ENCODE peak calls at places on chromosomes 2 and 18, in eight cellular contexts. Z is WTC11; A is stimulated activated CD4-positive, alpha-beta T cell treated with anti-CD3 and anti-CD28 coated beads, Interleukin-15, amount 100 ng/mL, for 24 hours; O is amniotic stem cell; L is AG08395; T is Calu3; F is anterior cingulate cortex; N is AG20443. U is an unnamed sample.

GRCh38 chr18:3525870-3526420 is 76.0 kb downstream of the TGIF1 start:
- DNase-seq in F (peak; percentile 35), A (peak; percentile 56), O (no peak), L (no peak), N (no peak), Z (no peak), T (no peak), U (peak; percentile 64)

GRCh38 chr2:74430502-74430901 is 9.0 kb downstream of the WDR54 start:
- DNase-seq in T (no peak), N (no peak), F (no peak), O (no peak), Z (no peak), A (no peak), L (no peak), U (no peak)

GRCh38 chr2:121387591-121388325 is 102.8 kb upstream of the TFCP2L1 start:
- DNase-seq in Z (no peak), O (no peak), F (no peak), L (no peak), T (no peak), A (no peak), N (no peak), U (no peak)

GRCh38 chr2:113184531-113185230 is 10.9 kb downstream of the PSD4 start:
- DNase-seq in L (no peak), F (no peak), T (no peak), O (no peak), A (no peak), N (no peak), Z (no peak), U (no peak)

GRCh38 chr2:67048314-67048713 is 348.8 kb upstream of the ETAA1 start:
- DNase-seq in O (no peak), N (no peak), F (no peak), A (no peak), Z (no peak), T (no peak), L (no peak), U (no peak)

GRCh38 chr2:240435955-240436625 is 627 bp downstream of the GPC1 start:
- DNase-seq in L (no peak), O (no peak), A (peak; percentile 47), T (no peak), Z (no peak), F (no peak), N (peak; percentile 56), U (no peak)

GRCh38 chr2:38038682-38039081 is 37.3 kb downstream of the CYP1B1 start:
- DNase-seq in F (no peak), L (no peak), N (no peak), O (no peak), A (no peak), Z (no peak), T (no peak), U (no peak)

GRCh38 chr18:32884543-32884942 is 111.7 kb upstream of the KLHL14 start:
- DNase-seq in F (no peak), O (no peak), A (no peak), T (no peak), L (no peak), Z (no peak), N (no peak), U (no peak)

GRCh38 chr2:9821805-9822445 is 21.3 kb upstream of the TAF1B start:
- DNase-seq in F (no peak), Z (no peak), O (no peak), N (no peak), A (no peak), T (no peak), L (no peak), U (no peak)

GRCh38 chr2:241817126-241817820 is 8.3 kb downstream of the NEU4 start:
- DNase-seq in L (no peak), O (no peak), Z (no peak), T (no peak), A (no peak), N (no peak), F (no peak), U (no peak)

GRCh38 chr2:124018894-124019293 is 6.2 kb upstream of the CNTNAP5 start:
- DNase-seq in Z (no peak), F (no peak), N (no peak), L (no peak), O (no peak), T (no peak), A (no peak), U (no peak)

GRCh38 chr18:61435064-61435652 is 101.9 kb downstream of the CDH20 start:
- DNase-seq in T (peak; percentile 23), A (no peak), Z (no peak), F (no peak), L (peak; percentile 38), O (no peak), N (peak; percentile 34), U (no peak)

GRCh38 chr2:177298191-177298590 is 33.7 kb upstream of the NFE2L2 start:
- DNase-seq in O (no peak), L (peak; percentile 54), A (no peak), T (no peak), F (no peak), Z (no peak), N (peak; percentile 40), U (no peak)

GRCh38 chr18:7133181-7133580 is 15.6 kb upstream of the LAMA1 start:
- DNase-seq in O (no peak), A (no peak), Z (no peak), N (no peak), T (no peak), F (no peak), L (no peak), U (no peak)

GRCh38 chr2:188986839-188987238 is 12.7 kb downstream of the COL3A1 start:
- DNase-seq in A (no peak), O (no peak), Z (no peak), T (no peak), N (peak; percentile 29), F (no peak), L (peak; percentile 12), U (no peak)

GRCh38 chr2:172451923-172452322 is 24.5 kb downstream of the ITGA6 start:
- DNase-seq in T (no peak), A (no peak), Z (no peak), F (no peak), O (no peak), N (no peak), L (no peak), U (no peak)

GRCh38 chr2:50006327-50006726 is 852.0 kb upstream of the FSHR start:
- DNase-seq in A (no peak), L (no peak), F (no peak), Z (no peak), T (no peak), O (no peak), N (no peak), U (no peak)

GRCh38 chr2:231029563-231029962 is 7.8 kb upstream of the C2orf72 start:
- DNase-seq in N (no peak), O (no peak), F (no peak), L (no peak), A (no peak), T (no peak), Z (no peak), U (no peak)